ENCODE peak calls at places on chromosome 3, in six cellular contexts. Q is right lobe of liver, Y is mammary epithelial cell, D is Peyer's patch, W is left lung, S is uterus. T is an unnamed sample. For H3K36me3, the result is how much of the 10 kb centered on the place peaks cover.

GRCh38 chr3:194134757-194135515 is 1.0 kb upstream of the HES1 start:
- DNase-seq in Q (peak), Y (peak), D (peak), W (peak), S (peak), T (peak)

GRCh38 chr3:46935989-46936620 is 40.4 kb downstream of the CCDC12 start:
- DNase-seq in Q (no peak), Y (no peak), D (peak), W (peak), S (no peak), T (no peak)

GRCh38 chr3:152196782-152197181 is 71.9 kb upstream of the MBNL1 start:
- DNase-seq in Q (no peak), Y (no peak), D (no peak), W (no peak), S (no peak), T (no peak)

GRCh38 chr3:190811775-190812480 is 50.6 kb downstream of the GMNC start:
- DNase-seq in Q (peak), Y (peak), D (no peak), W (no peak), S (no peak), T (no peak)

GRCh38 chr3:119018690-119019463 is 15.8 kb downstream of the IGSF11 start:
- DNase-seq in Q (no peak), Y (no peak), D (no peak), W (no peak), S (no peak), T (no peak)

GRCh38 chr3:58102976-58103447 is 94.8 kb downstream of the FLNB start:
- DNase-seq in Q (peak), Y (peak), D (no peak), W (no peak), S (no peak), T (no peak)

GRCh38 chr3:10713656-10714055 is 102.4 kb upstream of the SLC6A11 start:
- DNase-seq in Q (no peak), Y (no peak), D (no peak), W (no peak), S (no peak), T (no peak)

GRCh38 chr3:56796202-56796601 is 5.5 kb downstream of the ARHGEF3 start:
- DNase-seq in Q (no peak), Y (peak), D (no peak), W (no peak), S (no peak), T (no peak)

GRCh38 chr3:114318295-114318694 is 24.5 kb downstream of the TIGIT start:
- DNase-seq in Q (no peak), Y (no peak), D (no peak), W (no peak), S (no peak), T (no peak)

GRCh38 chr3:4772171-4772804 is 206.9 kb upstream of the BHLHE40 start:
- DNase-seq in Q (peak), Y (no peak), D (peak), W (peak), S (peak), T (no peak)

GRCh38 chr3:113234028-113234427 is 22.7 kb downstream of the BOC start:
- DNase-seq in Q (no peak), Y (no peak), D (no peak), W (no peak), S (no peak), T (no peak)

GRCh38 chr3:175422744-175423143 is 563.6 kb downstream of the NAALADL2 start:
- DNase-seq in Q (no peak), Y (no peak), D (no peak), W (no peak), S (no peak), T (no peak)

GRCh38 chr3:133488785-133489367 is 84.6 kb upstream of the CDV3 start:
- DNase-seq in Q (no peak), Y (peak), D (no peak), W (no peak), S (no peak), T (no peak)

GRCh38 chr3:72017935-72018334 is 233.0 kb upstream of the PROK2 start:
- DNase-seq in Q (no peak), Y (no peak), D (no peak), W (no peak), S (no peak), T (no peak)

GRCh38 chr3:35965908-35966307 is 326.6 kb downstream of the ARPP21 start:
- DNase-seq in Q (no peak), Y (peak), D (no peak), W (no peak), S (no peak), T (no peak)

GRCh38 chr3:173894-174293 is 22.7 kb upstream of the CHL1 start:
- DNase-seq in Q (no peak), Y (no peak), D (no peak), W (no peak), S (no peak), T (no peak)

GRCh38 chr3:44894485-44894884 is 20.1 kb downstream of the TGM4 start:
- DNase-seq in Q (no peak), Y (no peak), D (no peak), W (no peak), S (no peak), T (no peak)

GRCh38 chr3:80227216-80227615 is 459.4 kb upstream of the ROBO1 start:
- DNase-seq in Q (no peak), Y (peak), D (no peak), W (no peak), S (no peak), T (no peak)

GRCh38 chr3:136146981-136147729 is 49.0 kb downstream of the MSL2 start:
- DNase-seq in Q (no peak), Y (no peak), D (no peak), W (no peak), S (no peak), T (no peak)

GRCh38 chr3:22129101-22129500 is 378.1 kb upstream of the ZNF385D start:
- DNase-seq in Q (no peak), Y (peak), D (no peak), W (no peak), S (no peak), T (no peak)

GRCh38 chr3:47404955-47405790 is 24.4 kb downstream of the PTPN23 start:
- DNase-seq in Q (no peak), Y (peak), D (no peak), W (no peak), S (no peak), T (no peak)

GRCh38 chr3:81684739-81685395 is 76.6 kb downstream of the GBE1 start:
- DNase-seq in Q (no peak), Y (no peak), D (no peak), W (no peak), S (no peak), T (no peak)

GRCh38 chr3:8497582-8497981 is 4.0 kb upstream of the LMCD1 start:
- DNase-seq in Q (no peak), Y (peak), D (no peak), W (no peak), S (no peak), T (no peak)

GRCh38 chr3:28476194-28476593 is 127.6 kb upstream of the AZI2 start:
- DNase-seq in Q (no peak), Y (peak), D (no peak), W (no peak), S (no peak), T (no peak)

GRCh38 chr3:8606666-8607065 is 37.9 kb downstream of the SSUH2 start:
- DNase-seq in Q (no peak), Y (no peak), D (no peak), W (no peak), S (no peak), T (no peak)

GRCh38 chr3:72488736-72489030 is 359.6 kb downstream of the SHQ1 start:
- DNase-seq in Q (no peak), Y (peak), D (no peak), W (peak), S (no peak), T (no peak)

GRCh38 chr3:172467170-172467824 is 19.0 kb upstream of the GHSR start:
- DNase-seq in Q (no peak), Y (peak), D (no peak), W (no peak), S (no peak), T (no peak)

GRCh38 chr3:16024548-16024947 is 149.9 kb upstream of the GALNT15 start:
- DNase-seq in Q (no peak), Y (no peak), D (no peak), W (no peak), S (no peak), T (no peak)
- H3K36me3 ChIP-seq in Q (under half), Y (under half), D (under half), W (under half), S (under half), T (under half)

GRCh38 chr3:184750684-184751083 is 38.8 kb upstream of the MAGEF1 start:
- DNase-seq in Q (no peak), Y (no peak), D (no peak), W (no peak), S (no peak), T (no peak)

GRCh38 chr3:184751204-184751809 is 39.4 kb upstream of the MAGEF1 start:
- DNase-seq in Q (no peak), Y (no peak), D (no peak), W (no peak), S (no peak), T (no peak)

GRCh38 chr3:184746131-184747120 is 34.6 kb upstream of the MAGEF1 start:
- DNase-seq in Q (no peak), Y (no peak), D (no peak), W (peak), S (no peak), T (peak)

GRCh38 chr3:184749168-184749744 is 37.4 kb upstream of the MAGEF1 start:
- DNase-seq in Q (no peak), Y (no peak), D (no peak), W (no peak), S (no peak), T (no peak)

DNA sequence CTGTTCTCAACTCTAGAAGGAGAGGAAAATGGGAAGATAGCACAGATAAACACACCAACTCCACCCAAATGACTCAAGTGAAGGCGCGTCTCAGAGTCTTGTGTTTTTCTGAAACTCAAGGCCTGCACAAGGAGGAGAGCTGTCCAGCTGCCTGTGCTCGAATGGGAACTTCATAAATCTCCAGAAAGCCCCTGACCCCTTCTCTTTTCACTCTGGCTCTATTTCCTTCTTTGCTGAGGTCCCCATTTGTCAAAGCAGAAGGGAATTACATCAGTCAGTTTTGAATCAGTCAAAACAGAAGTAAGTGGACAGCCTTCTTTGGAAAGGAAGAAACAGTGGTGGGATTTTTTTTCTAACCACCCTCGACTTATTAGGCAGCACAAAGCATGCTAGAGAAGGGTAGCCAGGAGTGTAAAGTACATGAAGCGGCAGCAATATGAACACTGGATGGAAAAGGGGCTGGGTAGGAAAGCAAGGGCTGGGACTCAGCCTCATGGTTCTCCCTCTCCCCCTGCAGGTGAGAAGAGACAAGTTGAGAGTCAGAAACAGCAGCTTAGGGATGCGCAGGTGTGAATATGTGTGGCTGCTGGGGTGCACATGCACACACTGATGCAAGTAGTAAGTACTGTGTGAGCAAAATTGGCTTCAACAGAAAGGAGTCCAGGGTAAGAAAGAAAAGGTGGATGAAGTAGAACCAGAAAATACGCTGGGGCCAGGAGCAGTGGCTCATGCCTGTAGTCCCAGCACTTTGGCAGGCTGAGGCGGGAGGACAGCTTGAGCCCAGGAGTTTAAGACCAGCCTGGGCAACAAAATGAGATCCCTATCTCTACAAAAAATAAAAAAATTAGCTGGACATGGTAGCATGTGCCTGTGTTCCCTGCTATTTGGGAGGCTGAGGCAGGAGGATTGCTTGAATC is 36.6 kb upstream of the MAGEF1 start:
- DNase-seq in Q (no peak), Y (peak), D (no peak), W (peak), S (no peak), T (no peak)
- TF ChIP-seq CTCF in Q (peak), Y (peak), D (no peak), W (no peak), S (no peak), T (peak)

GRCh38 chr3:25474000-25474399 is 45.9 kb downstream of the RARB start:
- DNase-seq in Q (no peak), Y (no peak), D (no peak), W (no peak), S (no peak), T (no peak)
- H3K4me3 ChIP-seq in Q (no peak), Y (no peak), D (no peak), W (no peak), S (no peak), T (no peak)

GRCh38 chr3:120452816-120453215 is 2.0 kb upstream of the FSTL1 start:
- DNase-seq in Q (no peak), Y (no peak), D (no peak), W (no peak), S (no peak), T (no peak)
- H3K36me3 ChIP-seq in Q (under half), Y (under half), D (under half), W (under half), S (under half), T (under half)

DNA sequence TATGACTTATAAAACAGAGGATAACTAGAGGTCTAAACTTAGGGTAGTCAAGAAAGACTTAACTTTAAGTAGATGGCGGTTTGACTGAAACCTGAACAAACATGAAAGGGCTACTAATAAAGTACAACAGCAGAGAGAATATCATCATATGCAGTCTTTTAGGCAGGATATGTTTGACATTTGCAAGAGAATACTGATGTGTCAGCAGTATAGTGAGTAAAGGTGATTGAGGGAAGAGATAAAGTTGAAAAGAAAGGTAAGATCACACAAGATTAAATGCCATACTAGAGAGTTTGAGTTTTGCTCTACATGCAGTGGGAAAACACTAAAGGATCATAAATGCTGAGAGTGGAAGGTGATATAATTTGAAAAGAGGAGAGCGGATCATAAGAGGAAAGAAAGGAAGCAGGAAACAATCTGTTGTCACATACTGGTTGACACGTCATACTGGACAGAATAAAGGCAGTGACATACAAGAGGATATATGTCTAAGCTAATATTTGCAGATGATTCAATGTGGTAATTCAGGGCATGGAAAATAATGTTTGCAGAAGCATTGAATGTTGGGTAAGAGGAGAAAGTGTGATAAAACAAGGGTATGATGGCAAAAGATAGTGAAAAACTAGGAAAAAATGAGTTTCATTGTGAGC is 223.0 kb downstream of the EPHA6 start:
- DNase-seq in Q (no peak), Y (no peak), D (no peak), W (no peak), S (no peak), T (no peak)
- TF ChIP-seq CTCF in Q (no peak), Y (no peak), D (no peak), W (no peak), S (no peak), T (no peak)

GRCh38 chr3:43769097-43769470 is 78.3 kb downstream of the ABHD5 start:
- DNase-seq in Q (no peak), Y (no peak), D (no peak), W (no peak), S (no peak), T (no peak)

GRCh38 chr3:43770426-43771103 is 79.8 kb downstream of the ABHD5 start:
- DNase-seq in Q (peak), Y (no peak), D (peak), W (peak), S (peak), T (no peak)

GRCh38 chr3:43768594-43768993 is 77.9 kb downstream of the ABHD5 start:
- DNase-seq in Q (no peak), Y (peak), D (no peak), W (peak), S (no peak), T (no peak)

GRCh38 chr3:43766672-43767465 is 76.1 kb downstream of the ABHD5 start:
- DNase-seq in Q (no peak), Y (peak), D (no peak), W (no peak), S (no peak), T (no peak)

GRCh38 chr3:43769471-43770425 is 79.0 kb downstream of the ABHD5 start:
- DNase-seq in Q (peak), Y (peak), D (peak), W (peak), S (peak), T (peak)
- H3K4me3 ChIP-seq in Q (no peak), Y (no peak), D (peak), W (peak), S (peak), T (no peak)

GRCh38 chr3:38482951-38483350 is 13.2 kb upstream of the EXOG start:
- DNase-seq in Q (no peak), Y (no peak), D (no peak), W (no peak), S (no peak), T (no peak)
- H3K36me3 ChIP-seq in Q (under half), Y (under half), D (half or more), W (under half), S (under half), T (under half)

T was measured in RWPE2.